ENCODE peak calls at places on chromosomes 7 and 10, in four cellular contexts. B, Z, V and F are unnamed samples. For H3K4me1, the result is how much of the 10 kb centered on the place peaks cover.

GRCh38 chr7:135980665-135981180 is 3.6 kb upstream of the MTPN start:
- DNase-seq in B (peak), Z (no peak), V (peak), F (peak)

GRCh38 chr7:30594055-30594539 is 581 bp upstream of the GARS1 start:
- DNase-seq in B (no peak), Z (no peak), V (peak), F (no peak)

GRCh38 chr7:67470256-67470751 is 473.7 kb downstream of the TYW1 start:
- DNase-seq in B (no peak), Z (no peak), V (no peak), F (no peak)

GRCh38 chr10:101050206-101051069 is 11.4 kb upstream of the KAZALD1 start:
- DNase-seq in B (peak), Z (peak), V (peak), F (peak)

GRCh38 chr7:110766874-110767273 is 324.1 kb upstream of the LRRN3 start:
- DNase-seq in B (no peak), Z (no peak), V (no peak), F (no peak)

GRCh38 chr10:63798599-63799498 is 277.6 kb downstream of the REEP3 start:
- DNase-seq in B (no peak), Z (peak), V (no peak), F (peak)

GRCh38 chr7:95046494-95047240 is 139.3 kb downstream of the PPP1R9A start:
- DNase-seq in B (no peak), Z (no peak), V (no peak), F (no peak)

GRCh38 chr10:86972613-86973380 is 4.5 kb downstream of the ADIRF start:
- DNase-seq in B (no peak), Z (peak), V (no peak), F (no peak)

GRCh38 chr10:79316671-79317431 is 30.4 kb upstream of the PPIF start:
- DNase-seq in B (no peak), Z (no peak), V (no peak), F (peak)

GRCh38 chr7:36651404-36651803 is 72.9 kb downstream of the AOAH start:
- DNase-seq in B (no peak), Z (no peak), V (no peak), F (no peak)

GRCh38 chr7:36348256-36348655 is 41.4 kb upstream of the ANLN start:
- DNase-seq in B (no peak), Z (no peak), V (no peak), F (peak)

GRCh38 chr10:27252267-27253000 is 11.8 kb upstream of the ACBD5 start:
- DNase-seq in B (peak), Z (peak), V (peak), F (no peak)

GRCh38 chr10:83289373-83289772 is 849.9 kb upstream of the GHITM start:
- DNase-seq in B (no peak), Z (no peak), V (no peak), F (no peak)

GRCh38 chr7:92934096-92934495 is 97.7 kb upstream of the CDK6 start:
- DNase-seq in B (no peak), Z (no peak), V (no peak), F (no peak)

GRCh38 chr10:100945754-100946153 is 23.6 kb upstream of the SEMA4G start:
- DNase-seq in B (no peak), Z (no peak), V (no peak), F (no peak)

GRCh38 chr10:28698075-28698474 is 20.8 kb downstream of the BAMBI start:
- DNase-seq in B (no peak), Z (no peak), V (no peak), F (no peak)

GRCh38 chr10:34615770-34616169 is 199.3 kb downstream of the PARD3 start:
- DNase-seq in B (no peak), Z (no peak), V (no peak), F (no peak)

GRCh38 chr7:46059308-46060020 is 138.4 kb upstream of the IGFBP3 start:
- DNase-seq in B (no peak), Z (peak), V (no peak), F (no peak)

GRCh38 chr7:129778770-129779601 is 167.5 kb downstream of the NRF1 start:
- DNase-seq in B (no peak), Z (peak), V (no peak), F (no peak)

GRCh38 chr7:130930260-130930659 is 196.3 kb upstream of the KLF14 start:
- DNase-seq in B (no peak), Z (no peak), V (no peak), F (no peak)

GRCh38 chr7:128398016-128398840 is 11.6 kb downstream of the IMPDH1 start:
- DNase-seq in B (peak), Z (no peak), V (peak), F (peak)

GRCh38 chr7:41052736-41053135 is 650.2 kb downstream of the INHBA start:
- DNase-seq in B (no peak), Z (no peak), V (no peak), F (no peak)

GRCh38 chr7:45150199-45150598 is 7.4 kb upstream of the RAMP3 start:
- DNase-seq in B (no peak), Z (no peak), V (no peak), F (no peak)

GRCh38 chr10:3469639-3470020 is 297.0 kb upstream of the PITRM1 start:
- DNase-seq in B (no peak), Z (no peak), V (no peak), F (no peak)
- H3K27ac ChIP-seq in B (no peak), Z (peak), V (no peak), F (peak)

GRCh38 chr7:140284062-140284461 is 107.3 kb upstream of the KDM7A start:
- DNase-seq in B (no peak), Z (no peak), V (no peak), F (no peak)

GRCh38 chr7:140285938-140286337 is 109.2 kb upstream of the KDM7A start:
- DNase-seq in B (no peak), Z (no peak), V (no peak), F (no peak)

GRCh38 chr7:140281960-140282359 is 105.2 kb upstream of the KDM7A start:
- DNase-seq in B (no peak), Z (no peak), V (no peak), F (no peak)

GRCh38 chr7:140283472-140283871 is 106.7 kb upstream of the KDM7A start:
- DNase-seq in B (no peak), Z (no peak), V (no peak), F (no peak)

GRCh38 chr7:140281255-140281654 is 104.5 kb upstream of the KDM7A start:
- DNase-seq in B (no peak), Z (no peak), V (no peak), F (no peak)
- H3K4me3 ChIP-seq in B (no peak), Z (no peak), V (no peak), F (no peak)

GRCh38 chr10:33240265-33240664 is 94.2 kb downstream of the NRP1 start:
- DNase-seq in B (no peak), Z (no peak), V (no peak), F (no peak)

GRCh38 chr10:33237736-33238624 is 96.5 kb downstream of the NRP1 start:
- DNase-seq in B (no peak), Z (no peak), V (no peak), F (peak)

GRCh38 chr10:33239257-33239656 is 95.2 kb downstream of the NRP1 start:
- DNase-seq in B (no peak), Z (no peak), V (no peak), F (no peak)

GRCh38 chr10:33236916-33237315 is 97.6 kb downstream of the NRP1 start:
- DNase-seq in B (no peak), Z (no peak), V (no peak), F (no peak)

DNA sequence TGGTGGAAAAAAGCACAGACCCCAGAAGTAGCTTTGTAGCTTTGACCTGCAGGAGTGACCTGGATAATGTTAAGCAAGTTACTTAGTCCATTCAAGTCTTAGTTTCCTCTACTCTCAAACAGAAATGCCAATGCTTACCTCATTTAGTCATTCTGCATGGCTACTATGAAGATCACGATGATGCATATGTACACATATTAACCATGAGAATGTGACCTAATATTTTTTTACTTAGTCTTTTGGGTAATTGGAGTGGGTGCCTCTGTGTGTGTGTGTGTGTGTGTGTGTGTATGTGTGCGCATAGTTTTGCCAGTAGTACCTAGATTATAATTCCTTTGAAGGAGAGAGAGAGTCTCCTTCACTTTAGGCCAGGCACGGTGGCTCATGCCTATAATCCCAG is 95.8 kb downstream of the NRP1 start:
- DNase-seq in B (no peak), Z (no peak), V (no peak), F (peak)
- H3K4me1 ChIP-seq in B (under half), Z (under half), V (under half), F (half or more)

DNA sequence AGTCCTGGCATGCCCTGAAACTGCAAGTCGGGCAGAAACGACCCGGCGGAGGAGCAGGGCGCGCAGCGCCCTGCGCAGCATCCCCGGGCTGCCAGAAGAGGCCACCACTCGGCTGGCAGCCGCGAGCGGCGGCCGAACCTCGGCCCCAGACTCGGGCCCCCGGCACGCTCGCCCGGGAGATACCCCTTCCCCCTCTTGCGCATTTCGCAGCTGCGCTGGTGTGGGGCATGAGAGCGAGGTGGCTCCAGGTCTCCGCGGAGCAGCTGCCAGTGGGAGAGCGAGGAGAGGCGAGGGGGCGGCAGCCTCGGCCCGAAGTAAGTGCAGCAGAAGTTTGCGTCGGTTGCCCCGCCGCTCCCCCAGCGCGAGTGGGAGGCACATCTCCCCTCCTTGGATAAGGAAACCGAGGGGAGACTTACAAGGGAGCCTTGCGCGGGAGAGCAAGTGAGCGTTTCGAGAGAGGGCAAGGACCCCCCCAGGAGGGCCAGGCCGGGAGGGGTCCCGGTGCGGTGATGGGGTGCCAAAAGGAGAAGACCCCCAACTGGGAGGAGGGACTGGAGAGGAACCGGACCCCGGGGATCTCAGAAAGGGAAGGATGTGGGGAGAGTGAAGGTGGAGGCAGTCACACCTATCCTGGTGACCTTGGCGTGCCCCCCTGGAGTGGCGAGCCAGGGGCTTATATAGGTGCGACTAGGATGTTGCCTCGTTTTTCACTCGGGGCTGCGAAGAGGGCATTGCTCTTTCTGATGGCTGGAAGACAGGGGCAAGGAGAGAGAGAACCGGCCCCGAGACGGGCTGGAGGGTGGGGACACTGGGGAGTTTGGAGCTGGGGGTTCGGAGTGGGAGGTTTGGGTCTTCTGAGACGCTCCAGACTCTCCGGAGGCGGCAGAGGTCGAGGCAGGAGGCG is 256.3 kb downstream of the OTUD1 start:
- DNase-seq in B (no peak), Z (peak), V (no peak), F (no peak)
- H3K27ac ChIP-seq in B (no peak), Z (no peak), V (no peak), F (no peak)

DNA sequence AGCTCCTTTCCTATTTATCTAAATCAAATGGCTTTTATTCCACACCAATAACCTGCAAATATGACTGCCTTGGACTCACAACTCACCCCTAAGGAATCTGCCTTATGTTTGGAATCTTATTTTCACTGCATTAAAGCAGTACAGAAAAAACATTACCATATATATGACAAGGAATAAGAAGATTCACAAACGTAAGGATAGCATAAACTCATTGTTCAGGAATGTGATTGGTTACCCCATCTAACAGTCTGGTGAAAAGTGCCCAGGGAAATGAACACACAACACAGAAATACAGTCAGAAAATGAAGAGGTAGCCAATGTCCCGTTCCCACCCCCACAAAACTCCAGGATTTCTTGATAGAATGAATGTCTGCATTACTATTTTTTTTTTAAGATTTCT is 2.0 kb downstream of the PPP3CB start:
- DNase-seq in B (no peak), Z (no peak), V (no peak), F (no peak)
- H3K4me3 ChIP-seq in B (peak), Z (no peak), V (no peak), F (no peak)

GRCh38 chr10:132333386-132333785 is 1.4 kb downstream of the LRRC27 start:
- DNase-seq in B (no peak), Z (no peak), V (no peak), F (no peak)
- H3K4me1 ChIP-seq in B (under half), Z (half or more), V (under half), F (under half)

GRCh38 chr7:101862280-101863220 is 45.1 kb downstream of the CUX1 start:
- DNase-seq in B (no peak), Z (no peak), V (no peak), F (no peak)
- H3K27ac ChIP-seq in B (peak), Z (no peak), V (no peak), F (no peak)

DNA sequence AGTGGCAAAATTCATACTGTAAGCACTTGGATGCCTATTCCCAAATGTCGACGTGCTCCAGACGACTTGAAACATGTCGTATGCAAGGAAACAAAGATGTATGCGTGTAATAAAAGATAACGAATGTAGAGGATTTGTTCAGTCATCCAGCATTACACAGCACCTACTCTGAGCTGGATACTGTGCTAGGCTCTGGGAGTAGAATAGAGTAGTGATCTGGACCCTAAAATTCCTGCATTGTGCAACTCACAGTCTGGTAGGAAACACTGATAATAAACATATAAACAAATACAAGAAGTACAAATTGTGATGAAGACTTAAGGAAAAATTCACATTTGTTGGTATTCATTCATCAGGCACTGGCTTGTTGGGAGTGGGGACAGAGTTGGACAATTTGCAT is 5.7 kb upstream of the TBX20 start:
- DNase-seq in B (no peak), Z (no peak), V (no peak), F (no peak)
- H3K4me3 ChIP-seq in B (no peak), Z (no peak), V (no peak), F (no peak)